ENCODE peak calls at places on chromosomes 7 and 10, in six cellular contexts. D, P, J, H, K and F are unnamed samples.
A peak's percentile ranks its signal among the peaks of the same experiment; 100 is the strongest.

GRCh38 chr10:102135956-102136526 is 3.2 kb downstream of the PPRC1 start:
- DNase-seq in D (no peak), P (no peak), J (no peak), H (no peak), K (no peak), F (no peak)

GRCh38 chr10:80132299-80133139 is at the start of gene PLAC9:
- DNase-seq in D (peak; percentile 20), P (peak; percentile 70), J (peak; percentile 35), H (peak; percentile 35), K (peak; percentile 63), F (peak; percentile 54)

GRCh38 chr7:121360564-121360963 is 31.8 kb downstream of the WNT16 start:
- DNase-seq in D (no peak), P (no peak), J (no peak), H (no peak), K (no peak), F (peak; percentile 30)

GRCh38 chr7:51366930-51367613 is 50.5 kb upstream of the COBL start:
- DNase-seq in D (peak; percentile 26), P (peak; percentile 63), J (peak; percentile 44), H (peak; percentile 54), K (peak; percentile 83), F (peak; percentile 92)

GRCh38 chr7:630111-630511 is 96.4 kb upstream of the DNAAF5 start:
- DNase-seq in D (no peak), P (no peak), J (no peak), H (no peak), K (no peak), F (no peak)

GRCh38 chr10:26567349-26567721 is 129.2 kb downstream of the APBB1IP start:
- DNase-seq in D (no peak), P (no peak), J (no peak), H (no peak), K (no peak), F (peak; percentile 37)

GRCh38 chr7:138477081-138477578 is 17.1 kb downstream of the TRIM24 start:
- DNase-seq in D (no peak), P (no peak), J (no peak), H (no peak), K (no peak), F (no peak)

GRCh38 chr7:87779806-87780205 is 96.4 kb downstream of the SLC25A40 start:
- DNase-seq in D (no peak), P (no peak), J (no peak), H (no peak), K (no peak), F (no peak)

GRCh38 chr10:117345143-117345542 is 30.1 kb downstream of the PDZD8 start:
- DNase-seq in D (no peak), P (no peak), J (no peak), H (no peak), K (no peak), F (peak; percentile 84)
- H4K8ac ChIP-seq in D (no peak overlapping the region), P (no peak overlapping the region), J (no peak overlapping the region), H (no peak overlapping the region), K (no peak overlapping the region), F (no peak overlapping the region)

DNA sequence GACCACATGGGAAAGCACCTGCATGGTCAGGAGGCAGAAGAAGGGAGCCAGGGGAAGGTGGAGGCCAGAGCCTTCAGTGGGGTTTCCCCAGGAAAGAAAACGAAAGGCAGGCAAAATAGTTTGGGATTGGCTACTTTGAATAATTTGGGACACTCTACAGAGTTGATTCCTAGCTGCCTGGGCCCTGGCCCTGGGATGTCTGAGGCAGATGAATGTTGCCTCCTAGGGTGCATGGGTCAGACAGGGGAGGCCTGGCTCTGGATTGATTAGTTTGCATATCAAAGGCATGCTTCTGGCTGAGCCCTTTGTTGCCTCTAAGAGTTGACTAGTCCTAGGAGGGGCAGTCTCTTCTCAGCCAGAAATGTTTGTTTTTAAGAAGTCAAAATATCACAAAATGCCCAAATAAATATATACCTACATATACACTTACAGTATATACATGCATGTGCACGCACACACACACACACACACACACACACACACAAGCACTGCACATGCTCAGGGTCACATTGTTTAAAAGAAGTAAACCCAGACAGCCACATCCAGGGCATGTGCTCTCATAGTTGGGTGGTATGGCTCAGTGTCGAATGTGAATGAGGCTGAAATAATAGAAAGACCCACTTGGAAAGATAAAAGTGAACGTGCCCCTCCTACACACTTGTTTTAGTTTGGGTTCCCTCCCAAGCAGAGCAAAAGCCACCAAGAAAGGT is 184.2 kb downstream of the GPAM start:
- DNase-seq in D (no peak), P (no peak), J (no peak), H (peak; percentile 38), K (no peak), F (peak; percentile 84)
- H3K4me3 ChIP-seq in D (no peak overlapping the region), P (no peak overlapping the region), J (no peak overlapping the region), H (no peak overlapping the region), K (no peak overlapping the region), F (no peak overlapping the region)

GRCh38 chr7:105012503-105013282 is 1.3 kb upstream of the KMT2E start:
- DNase-seq in D (peak; percentile 97), P (peak; percentile 94), J (peak; percentile 99), H (peak; percentile 96), K (peak; percentile 97), F (peak; percentile 99)
- H4K8ac ChIP-seq in D (peak overlapping the region; percentile 100), P (peak overlapping the region; percentile 100), J (peak overlapping the region; percentile 100), H (peak overlapping the region; percentile 93), K (peak overlapping the region; percentile 99), F (no peak overlapping the region)

GRCh38 chr10:28922861-28923260 is 245.5 kb downstream of the BAMBI start:
- DNase-seq in D (no peak), P (no peak), J (no peak), H (no peak), K (no peak), F (no peak)

GRCh38 chr10:28922127-28922526 is 244.8 kb downstream of the BAMBI start:
- DNase-seq in D (peak; percentile 77), P (no peak), J (peak; percentile 27), H (no peak), K (no peak), F (peak; percentile 24)

GRCh38 chr10:28924585-28925153 is 247.3 kb downstream of the BAMBI start:
- DNase-seq in D (no peak), P (no peak), J (no peak), H (no peak), K (no peak), F (no peak)

GRCh38 chr10:28926932-28927331 is 249.6 kb downstream of the BAMBI start:
- DNase-seq in D (no peak), P (no peak), J (no peak), H (no peak), K (no peak), F (no peak)

DNA sequence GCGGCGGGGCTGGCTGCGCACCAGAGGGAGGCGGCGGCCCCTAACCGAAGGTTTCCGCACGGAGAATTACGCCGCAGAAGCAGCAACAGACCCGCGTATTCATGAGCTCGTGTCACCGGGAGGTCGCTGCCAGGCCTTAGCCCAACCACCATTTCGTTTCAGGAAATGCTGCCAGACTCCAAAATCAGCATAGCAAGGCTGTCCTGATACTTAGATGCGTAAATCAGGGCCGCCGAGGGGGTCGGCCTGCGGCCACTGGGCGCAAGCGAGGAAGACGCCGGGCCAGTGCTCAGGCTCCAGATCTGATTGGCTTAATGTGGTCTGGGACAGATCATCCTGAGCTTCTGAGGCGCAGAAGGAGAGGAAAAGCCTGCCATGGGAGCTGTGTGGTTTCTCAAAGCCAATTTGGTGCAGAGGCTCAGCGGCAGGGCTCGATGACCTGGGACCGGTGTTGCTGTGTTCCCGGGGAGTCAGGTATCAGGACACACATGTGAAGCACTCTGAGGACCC is 247.9 kb downstream of the BAMBI start:
- DNase-seq in D (no peak), P (no peak), J (no peak), H (no peak), K (no peak), F (peak; percentile 35)
- H3K4me3 ChIP-seq in D (no peak overlapping the region), P (no peak overlapping the region), J (peak overlapping the region; percentile 55), H (no peak overlapping the region), K (no peak overlapping the region), F (no peak overlapping the region)

GRCh38 chr10:73246783-73247508 is at the start of gene DNAJC9:
- DNase-seq in D (peak; percentile 90), P (peak; percentile 99), J (peak; percentile 93), H (peak; percentile 96), K (peak; percentile 99), F (peak; percentile 98)
- H4K8ac ChIP-seq in D (peak within 1 kb of the TSS; percentile 85), P (peak within 1 kb of the TSS; percentile 100), J (peak within 1 kb of the TSS; percentile 88), H (no peak within 1 kb of the TSS), K (peak within 1 kb of the TSS; percentile 94), F (no peak within 1 kb of the TSS)

DNA sequence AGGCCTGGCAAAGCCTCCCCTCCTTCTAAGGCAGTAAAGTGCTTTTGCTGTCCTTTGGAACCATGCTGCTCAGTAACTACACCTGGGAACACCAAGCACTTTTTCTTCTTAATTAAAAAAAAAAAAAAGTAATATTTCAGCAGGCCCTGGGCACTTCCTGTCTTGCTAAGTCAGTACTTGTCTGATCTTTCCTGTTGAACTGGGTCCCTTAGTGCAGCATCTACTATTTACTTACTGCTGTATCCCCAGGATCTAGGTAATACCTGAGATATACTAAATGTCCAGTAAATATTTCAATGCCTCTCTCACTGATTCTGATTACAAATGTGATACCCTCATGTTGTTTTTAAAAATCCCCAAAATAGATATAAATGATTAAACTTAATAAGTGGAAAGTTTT is 77.4 kb downstream of the PPP1R3C start:
- DNase-seq in D (no peak), P (no peak), J (no peak), H (no peak), K (no peak), F (no peak)
- H3K4me3 ChIP-seq in D (no peak overlapping the region), P (no peak overlapping the region), J (no peak overlapping the region), H (no peak overlapping the region), K (no peak overlapping the region), F (no peak overlapping the region)

DNA sequence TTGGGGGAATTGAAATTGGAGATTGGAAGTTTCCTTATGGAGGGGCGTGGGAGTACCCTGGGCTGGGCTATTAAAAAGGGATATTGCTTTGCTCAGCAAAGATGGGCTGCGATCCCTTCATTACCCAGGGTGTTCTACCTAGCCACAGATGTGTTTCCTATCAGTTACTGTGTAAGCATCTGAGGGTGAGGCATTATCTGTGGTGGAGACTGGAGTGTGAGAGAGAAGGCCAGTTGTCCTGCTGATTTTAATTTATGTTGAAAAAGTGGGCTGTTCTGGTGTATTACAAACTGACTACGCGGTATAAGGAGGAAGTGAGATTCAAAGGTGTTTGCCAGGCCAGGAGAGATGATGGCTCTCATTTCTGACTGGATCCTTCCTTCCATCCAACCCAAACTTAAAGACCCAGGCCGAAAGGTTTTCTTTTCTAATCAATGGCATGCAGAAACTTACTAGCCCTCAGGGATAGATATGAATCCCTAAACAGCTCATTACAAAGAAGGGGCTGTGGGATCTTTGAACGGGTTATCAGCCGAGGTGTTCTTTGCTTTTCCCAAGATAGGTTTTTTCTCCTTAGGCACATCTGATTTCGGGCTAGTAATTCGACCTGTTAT is 7.6 kb downstream of the TCF7L2 start:
- DNase-seq in D (no peak), P (no peak), J (peak; percentile 47), H (no peak), K (no peak), F (peak; percentile 74)
- H4K8ac ChIP-seq in D (peak overlapping the region; percentile 18), P (no peak overlapping the region), J (peak overlapping the region; percentile 41), H (no peak overlapping the region), K (peak overlapping the region; percentile 43), F (peak overlapping the region; percentile 39)

GRCh38 chr10:96693431-96693830 is 26.9 kb downstream of the PIK3AP1 start:
- DNase-seq in D (no peak), P (no peak), J (no peak), H (no peak), K (no peak), F (no peak)
- H3K4me3 ChIP-seq in D (no peak overlapping the region), P (no peak overlapping the region), J (no peak overlapping the region), H (no peak overlapping the region), K (no peak overlapping the region), F (no peak overlapping the region)

GRCh38 chr7:76375251-76375650 is 16.5 kb upstream of the YWHAG start:
- DNase-seq in D (no peak), P (no peak), J (no peak), H (no peak), K (no peak), F (no peak)
- H4K8ac ChIP-seq in D (no peak overlapping the region), P (no peak overlapping the region), J (no peak overlapping the region), H (no peak overlapping the region), K (peak overlapping the region; percentile 37), F (no peak overlapping the region)